ENCODE peak calls at places on chromosome 4, in six cellular contexts. G, C, A, Y, Z and J are unnamed samples. For H3K36me3, the result is how much of the 10 kb centered on the place peaks cover.

GRCh38 chr4:16123356-16124084 is 39.7 kb upstream of the PROM1 start:
- DNase-seq in G (no peak), C (no peak), A (no peak), Y (no peak), Z (no peak), J (no peak)

GRCh38 chr4:88745581-88746163 is 48.0 kb upstream of the NAP1L5 start:
- DNase-seq in G (no peak), C (no peak), A (no peak), Y (no peak), Z (no peak), J (no peak)

GRCh38 chr4:113278324-113278934 is 229.0 kb downstream of the ANK2 start:
- DNase-seq in G (peak), C (peak), A (peak), Y (peak), Z (peak), J (peak)

GRCh38 chr4:132642196-132642817 is 506.8 kb upstream of the PCDH10 start:
- DNase-seq in G (no peak), C (no peak), A (peak), Y (peak), Z (no peak), J (no peak)

GRCh38 chr4:173424899-173425805 is 26.2 kb upstream of the SCRG1 start:
- DNase-seq in G (no peak), C (peak), A (no peak), Y (peak), Z (no peak), J (no peak)

GRCh38 chr4:94519925-94520789 is 68.4 kb downstream of the PDLIM5 start:
- DNase-seq in G (no peak), C (no peak), A (no peak), Y (no peak), Z (no peak), J (no peak)

GRCh38 chr4:35963969-35964515 is 280.3 kb downstream of the ARAP2 start:
- DNase-seq in G (no peak), C (no peak), A (no peak), Y (no peak), Z (no peak), J (no peak)

GRCh38 chr4:68272860-68273259 is 27.4 kb upstream of the TMPRSS11B start:
- DNase-seq in G (no peak), C (no peak), A (no peak), Y (no peak), Z (no peak), J (no peak)

GRCh38 chr4:151688785-151689043 is 72.1 kb downstream of the GATB start:
- DNase-seq in G (no peak), C (no peak), A (no peak), Y (no peak), Z (no peak), J (no peak)

GRCh38 chr4:38058186-38058585 is 98.0 kb downstream of the PTTG2 start:
- DNase-seq in G (no peak), C (no peak), A (no peak), Y (no peak), Z (no peak), J (no peak)

GRCh38 chr4:38056024-38056685 is 96.0 kb downstream of the PTTG2 start:
- DNase-seq in G (no peak), C (no peak), A (no peak), Y (no peak), Z (no peak), J (no peak)

GRCh38 chr4:38060829-38061431 is 100.7 kb downstream of the PTTG2 start:
- DNase-seq in G (no peak), C (no peak), A (no peak), Y (peak), Z (no peak), J (no peak)

GRCh38 chr4:38050560-38051350 is 90.6 kb downstream of the PTTG2 start:
- DNase-seq in G (no peak), C (no peak), A (no peak), Y (no peak), Z (no peak), J (no peak)

GRCh38 chr4:38055566-38055965 is 95.4 kb downstream of the PTTG2 start:
- DNase-seq in G (no peak), C (no peak), A (no peak), Y (no peak), Z (no peak), J (no peak)
- H3K36me3 ChIP-seq in G (under half), C (half or more), A (half or more), Y (under half), Z (under half), J (under half)

DNA sequence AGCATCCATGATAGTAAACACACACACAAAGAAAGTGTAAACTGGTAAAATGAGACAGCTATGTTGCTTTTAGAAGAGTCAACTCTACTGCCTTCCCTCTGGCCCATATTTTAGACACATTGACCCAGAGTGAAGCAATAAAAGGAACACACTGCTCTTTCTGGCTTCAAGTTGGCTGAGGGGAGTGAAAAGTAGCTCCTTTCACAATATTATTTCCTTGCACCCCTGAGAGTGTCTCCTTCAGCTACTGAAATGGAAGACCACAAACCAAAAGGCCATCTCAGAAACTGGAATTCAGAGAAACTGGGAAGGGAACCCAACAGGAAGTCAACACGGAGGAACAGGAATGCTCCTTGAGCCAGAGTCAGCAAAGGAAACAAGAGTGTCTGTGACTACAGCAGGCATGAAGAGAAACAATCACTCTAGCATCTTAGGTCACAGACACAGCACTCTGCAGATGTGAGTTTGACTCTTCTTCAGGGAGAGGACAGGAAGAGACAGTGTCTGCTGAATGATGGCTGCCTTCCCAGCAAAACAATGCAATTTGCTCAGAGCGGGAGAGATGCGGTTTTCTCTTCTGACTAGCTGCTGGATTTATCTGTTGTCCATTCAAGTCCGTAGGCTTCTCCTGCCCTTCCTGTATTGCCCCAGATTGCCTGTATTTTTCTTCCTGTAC is 106.7 kb downstream of the SPATA18 start:
- DNase-seq in G (no peak), C (no peak), A (no peak), Y (no peak), Z (no peak), J (no peak)
- H3K36me3 ChIP-seq in G (under half), C (under half), A (under half), Y (under half), Z (under half), J (under half)

GRCh38 chr4:145816091-145816490 is 122.5 kb downstream of the ZNF827 start:
- DNase-seq in G (no peak), C (no peak), A (no peak), Y (no peak), Z (no peak), J (no peak)

GRCh38 chr4:145815027-145815612 is 123.5 kb downstream of the ZNF827 start:
- DNase-seq in G (no peak), C (no peak), A (no peak), Y (no peak), Z (no peak), J (no peak)

GRCh38 chr4:145814246-145814645 is 124.4 kb downstream of the ZNF827 start:
- DNase-seq in G (no peak), C (no peak), A (no peak), Y (no peak), Z (no peak), J (no peak)

GRCh38 chr4:145818001-145818400 is 120.6 kb downstream of the ZNF827 start:
- DNase-seq in G (no peak), C (no peak), A (no peak), Y (no peak), Z (no peak), J (no peak)

GRCh38 chr4:145815626-145816025 is 123.0 kb downstream of the ZNF827 start:
- DNase-seq in G (no peak), C (no peak), A (no peak), Y (peak), Z (no peak), J (no peak)
- H3K36me3 ChIP-seq in G (under half), C (under half), A (half or more), Y (under half), Z (under half), J (under half)

GRCh38 chr4:1236103-1236641 is 12.8 kb downstream of the CTBP1 start:
- DNase-seq in G (no peak), C (no peak), A (no peak), Y (no peak), Z (no peak), J (no peak)
- H3K36me3 ChIP-seq in G (under half), C (half or more), A (half or more), Y (half or more), Z (under half), J (under half)